ENCODE peak calls at places on chromosomes 7 and 10, in five cellular contexts. C is neuronal stem cell, J is IMR-90, M is mesenchymal stem cell, T is trophoblast cell. N is an unnamed sample.

GRCh38 chr7:125090596-125090995 is 161.0 kb upstream of the POT1 start:
- DNase-seq in T (no peak), M (no peak), J (no peak), C (no peak), N (peak)

GRCh38 chr7:48035967-48036478 is 680 bp downstream of the C7orf57 start:
- DNase-seq in C (peak), T (peak), M (peak), J (peak), N (peak)

GRCh38 chr10:93600861-93601773 is at the start of gene RBP4:
- DNase-seq in T (no peak), C (no peak), J (peak), M (peak), N (peak)

GRCh38 chr7:87328281-87328680 is 17.2 kb upstream of the CROT start:
- DNase-seq in M (peak), J (peak), C (no peak), T (no peak), N (peak)

GRCh38 chr7:64889686-64890162 is 13.3 kb upstream of the ZNF273 start:
- DNase-seq in C (no peak), J (no peak), M (no peak), T (no peak), N (no peak)

GRCh38 chr10:74439213-74439612 is 288.2 kb downstream of the ADK start:
- DNase-seq in T (no peak), M (peak), C (no peak), J (no peak), N (no peak)

GRCh38 chr7:98286093-98286525 is 4.6 kb downstream of the BRI3 start:
- DNase-seq in C (no peak), J (peak), T (peak), M (peak), N (peak)

GRCh38 chr7:19377611-19378339 is 232.6 kb upstream of the FERD3L start:
- DNase-seq in M (peak), T (no peak), C (no peak), J (peak), N (no peak)

GRCh38 chr7:46554688-46555422 is 633.8 kb upstream of the IGFBP3 start:
- DNase-seq in T (no peak), J (peak), C (no peak), M (peak), N (peak)

GRCh38 chr10:7738536-7739407 is 35.7 kb downstream of the ITIH2 start:
- DNase-seq in T (no peak), J (no peak), C (no peak), M (no peak), N (no peak)

GRCh38 chr10:77416327-77417135 is 221.1 kb downstream of the KCNMA1 start:
- DNase-seq in T (peak), C (no peak), J (peak), M (peak), N (peak)
- H3K4me3 ChIP-seq in T (no peak), C (no peak), J (no peak), M (no peak), N (no peak)

DNA sequence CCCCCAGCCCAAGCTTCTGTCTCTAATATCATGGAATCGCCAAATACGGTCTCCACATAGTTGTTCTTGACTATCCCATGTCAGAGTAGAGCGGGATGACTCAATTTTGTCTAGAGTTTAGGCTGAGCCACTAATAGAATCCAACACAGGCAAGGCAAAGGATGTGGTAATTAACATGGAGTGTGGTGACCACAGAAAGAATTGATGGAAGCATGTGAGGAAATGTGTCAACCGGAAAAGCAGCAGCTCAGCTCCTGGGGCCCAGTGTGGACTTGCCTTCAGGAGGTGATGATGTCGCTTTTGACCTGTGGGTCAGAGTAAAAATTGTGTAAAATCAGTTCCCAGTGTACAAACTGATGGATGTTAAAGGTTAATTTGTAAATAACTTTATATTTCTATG is 139.3 kb upstream of the KLF6 start:
- DNase-seq in J (peak), M (peak), C (no peak), T (peak), N (no peak)
- H3K27ac ChIP-seq in J (peak), M (peak), C (no peak), T (peak), N (no peak)

GRCh38 chr10:25357269-25357668 is 182.5 kb downstream of the GPR158 start:
- DNase-seq in M (no peak), J (no peak), C (no peak), T (no peak), N (peak)

GRCh38 chr10:25356609-25357008 is 181.8 kb downstream of the GPR158 start:
- DNase-seq in M (no peak), J (no peak), T (no peak), C (no peak), N (no peak)
- H3K23ac ChIP-seq in M (no peak), J (no peak), T (no peak), C (no peak), N (no peak)

GRCh38 chr7:55533729-55534080 is 38.6 kb downstream of the VOPP1 start:
- DNase-seq in T (no peak), M (no peak), C (no peak), J (no peak), N (no peak)

GRCh38 chr7:55535637-55536016 is 36.7 kb downstream of the VOPP1 start:
- DNase-seq in M (no peak), C (no peak), J (no peak), T (no peak), N (no peak)

GRCh38 chr7:55534262-55534915 is 37.9 kb downstream of the VOPP1 start:
- DNase-seq in C (no peak), T (peak), M (peak), J (peak), N (no peak)

GRCh38 chr7:55536619-55537457 is 35.5 kb downstream of the VOPP1 start:
- DNase-seq in T (no peak), M (no peak), J (no peak), C (no peak), N (no peak)

DNA sequence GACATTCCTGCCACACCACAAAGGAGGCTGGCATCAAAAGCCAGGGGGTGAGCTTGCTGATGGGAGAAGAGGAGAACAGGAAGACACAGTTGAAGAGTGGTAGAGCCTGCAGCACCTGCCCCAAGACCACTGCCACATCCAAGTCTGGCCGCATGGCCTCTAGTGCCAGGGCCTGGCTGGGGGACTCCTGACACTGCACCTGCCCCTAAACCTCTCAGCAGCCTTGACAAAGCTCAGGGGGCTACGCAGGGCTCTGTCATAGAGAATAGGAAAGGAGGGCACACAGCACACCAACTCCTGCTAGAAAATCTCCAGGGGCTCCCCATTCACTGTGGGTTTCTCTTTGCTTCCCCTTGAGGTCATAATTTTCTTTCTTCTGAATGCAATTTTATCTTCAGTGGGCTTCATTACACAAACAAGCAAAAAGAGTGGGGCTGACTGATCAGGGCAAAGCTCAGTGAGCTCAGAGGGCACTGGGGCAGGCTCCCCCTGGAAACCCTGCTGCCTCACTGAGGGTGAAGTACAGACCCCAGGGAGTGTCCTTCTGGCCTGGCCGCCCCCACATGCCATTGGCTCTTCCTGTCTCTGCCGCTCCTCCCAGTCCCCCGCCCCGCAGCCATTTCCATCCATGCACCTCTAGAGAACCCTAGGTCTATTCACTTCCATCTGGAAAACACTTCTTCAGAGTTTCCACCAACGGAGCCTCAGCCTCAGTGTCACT is 37.2 kb downstream of the VOPP1 start:
- DNase-seq in M (no peak), T (no peak), J (no peak), C (no peak), N (no peak)
- H3K4me3 ChIP-seq in M (no peak), T (no peak), J (no peak), C (no peak), N (no peak)

GRCh38 chr10:69359089-69360025 is 57.4 kb downstream of the TACR2 start:
- DNase-seq in M (peak), C (no peak), J (no peak), T (no peak), N (no peak)
- H3K27ac ChIP-seq in M (no peak), C (no peak), J (no peak), T (no peak), N (no peak)

GRCh38 chr7:29976265-29976664 is 13.3 kb downstream of the SCRN1 start:
- DNase-seq in T (no peak), M (peak), J (peak), C (no peak), N (no peak)

GRCh38 chr7:29977926-29978652 is 11.5 kb downstream of the SCRN1 start:
- DNase-seq in T (no peak), C (peak), M (no peak), J (no peak), N (peak)

GRCh38 chr7:29975564-29975963 is 14.0 kb downstream of the SCRN1 start:
- DNase-seq in T (no peak), J (no peak), C (no peak), M (no peak), N (no peak)

GRCh38 chr7:29974286-29974685 is 15.3 kb downstream of the SCRN1 start:
- DNase-seq in J (no peak), C (no peak), M (no peak), T (no peak), N (no peak)

DNA sequence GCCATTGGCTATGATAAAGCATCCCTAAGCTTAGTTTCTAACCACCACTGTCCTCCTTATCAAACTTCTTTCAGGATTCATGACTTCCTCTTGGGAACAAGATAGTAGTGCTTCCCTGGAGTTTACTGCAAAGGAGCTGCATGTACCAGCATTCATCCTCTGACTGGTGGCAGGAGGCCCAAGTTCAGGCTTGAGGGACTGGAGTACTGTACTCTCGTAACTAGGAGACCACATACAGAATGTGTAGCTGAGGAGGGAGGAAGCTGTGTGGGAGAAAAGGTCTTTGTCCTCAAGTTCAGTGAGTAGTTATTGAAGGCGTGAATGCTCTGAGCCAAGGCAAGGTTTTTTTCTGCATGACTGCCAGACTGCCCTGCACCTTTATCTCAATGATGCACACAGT is 12.9 kb downstream of the SCRN1 start:
- DNase-seq in M (peak), C (no peak), T (no peak), J (peak), N (peak)
- H3K23ac ChIP-seq in M (no peak), C (no peak), T (no peak), J (peak), N (no peak)

DNA sequence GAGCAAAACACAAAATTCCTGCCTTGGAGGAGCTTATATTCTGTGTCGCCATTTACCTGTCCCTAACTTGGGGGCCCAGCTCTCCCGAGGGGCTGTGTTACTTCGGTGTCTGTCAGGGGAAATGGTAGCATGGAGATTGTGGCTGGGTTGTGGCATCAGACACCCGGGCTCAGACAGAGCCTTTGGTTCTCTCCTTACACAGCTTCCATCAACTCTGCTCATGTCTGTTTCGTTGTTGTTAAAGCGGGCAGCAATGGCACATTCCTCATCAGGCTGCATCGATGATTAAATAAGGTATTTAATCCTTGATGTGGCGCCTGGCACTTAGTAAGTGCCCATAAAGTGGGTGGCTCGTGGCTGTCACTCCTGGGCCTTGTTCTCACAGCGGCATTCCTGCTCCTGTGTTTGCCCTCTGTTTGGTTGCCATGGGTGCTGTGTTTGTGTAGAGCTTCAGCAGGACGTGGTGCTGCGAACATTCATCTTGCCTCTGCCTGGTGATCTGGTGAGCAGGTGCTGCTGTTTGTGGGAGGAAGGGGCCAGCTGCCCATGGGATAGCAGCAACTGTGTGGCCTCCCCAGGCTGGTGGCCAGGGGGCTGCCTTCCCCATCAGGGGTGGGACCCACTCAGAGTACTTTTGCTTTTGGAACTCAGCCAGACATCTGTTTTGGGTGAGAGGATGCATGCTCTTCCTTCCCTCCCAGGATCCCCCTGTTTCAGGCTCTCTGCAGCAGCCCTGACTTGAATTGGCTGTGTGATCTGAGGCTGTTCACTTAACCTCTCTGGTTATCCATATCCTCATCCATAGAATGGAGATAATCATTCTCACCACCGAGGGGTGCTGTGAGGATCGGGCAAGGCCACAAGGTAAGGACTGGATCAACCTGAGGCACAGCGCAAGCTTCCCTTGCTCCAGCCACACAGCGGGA is 207.2 kb upstream of the SVIL start:
- DNase-seq in J (peak), M (peak), T (peak), C (no peak), N (peak)
- H3K4me3 ChIP-seq in J (no peak), M (no peak), T (peak), C (no peak), N (no peak)

GRCh38 chr10:47165711-47166404 is 134.1 kb upstream of the GDF10 start:
- DNase-seq in C (no peak), M (no peak), J (peak), T (peak), N (no peak)
- H3K27ac ChIP-seq in C (no peak), M (no peak), J (peak), T (peak), N (no peak)

DNA sequence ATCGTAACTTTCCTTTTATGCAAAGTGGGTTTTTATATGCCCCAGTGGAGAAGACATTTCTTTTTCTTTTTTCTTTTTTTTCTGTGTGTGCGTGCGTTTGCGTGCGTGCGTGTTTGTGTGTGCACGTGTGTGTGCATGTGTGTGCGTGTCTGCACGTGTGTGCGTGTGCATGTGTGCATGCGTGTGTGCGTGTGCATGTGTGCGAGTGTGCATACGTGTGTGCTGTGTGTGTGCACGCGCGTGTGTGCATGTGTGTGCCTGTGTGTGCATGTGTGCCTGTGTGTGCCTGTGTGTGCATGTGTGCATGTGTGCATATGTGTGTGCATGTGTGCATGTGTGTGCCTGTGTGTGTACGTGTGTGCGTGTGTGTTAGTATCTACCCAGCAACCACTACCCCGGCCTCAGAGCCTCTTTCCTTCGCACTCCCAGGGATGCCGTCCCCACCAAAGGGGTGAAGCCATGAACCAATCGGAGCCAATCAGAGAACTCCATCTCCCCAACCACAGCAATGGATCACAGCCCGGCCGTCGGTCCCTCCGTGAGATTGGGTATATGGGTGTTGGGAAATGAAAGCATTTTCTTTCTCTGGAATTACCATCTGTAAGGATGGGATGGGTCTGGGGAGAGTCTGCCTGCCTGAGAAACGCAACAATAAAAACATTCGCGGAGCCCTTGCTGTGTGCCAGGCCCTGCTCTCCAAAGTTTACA is 92.3 kb downstream of the ELFN1 start:
- DNase-seq in J (no peak), M (no peak), T (no peak), C (no peak), N (no peak)
- H3K23ac ChIP-seq in J (no peak), M (no peak), T (no peak), C (peak), N (no peak)

GRCh38 chr7:123601530-123601929 is at the start of gene ASB15:
- DNase-seq in M (no peak), T (no peak), C (no peak), J (no peak), N (no peak)
- H3K4me3 ChIP-seq in M (no peak), T (no peak), C (no peak), J (no peak), N (no peak)

N was measured in mesendoderm.